ENCODE peak calls at places on chromosomes 11 and 22, in six cellular contexts. One of them, this sample, is unnamed. For H3K36me3, the result is how much of the 10 kb centered on the place peaks cover.

GRCh38 chr11:13694115-13694514 is 25.6 kb downstream of the FAR1 start:
- DNase-seq in mucosa of descending colon: no peak
- DNase-seq in neural progenitor cell: no peak
- DNase-seq in heart right ventricle: no peak
- DNase-seq in esophagus squamous epithelium: no peak
- DNase-seq in pancreas: no peak
- DNase-seq in this sample: no peak

GRCh38 chr11:12177739-12178338 is 67.4 kb downstream of the MICAL2 start:
- DNase-seq in pancreas: no peak
- DNase-seq in heart right ventricle: no peak
- DNase-seq in esophagus squamous epithelium: no peak
- DNase-seq in mucosa of descending colon: no peak
- DNase-seq in neural progenitor cell: no peak
- DNase-seq in this sample: no peak

GRCh38 chr11:65719887-65720236 is 736 bp downstream of the RNASEH2C start:
- DNase-seq in neural progenitor cell: no peak
- DNase-seq in heart right ventricle: no peak
- DNase-seq in mucosa of descending colon: no peak
- DNase-seq in esophagus squamous epithelium: no peak
- DNase-seq in pancreas: no peak
- DNase-seq in this sample: peak

GRCh38 chr11:11409916-11410315 is 56.9 kb upstream of the CSNK2A3 start:
- DNase-seq in heart right ventricle: peak
- DNase-seq in mucosa of descending colon: no peak
- DNase-seq in neural progenitor cell: no peak
- DNase-seq in pancreas: no peak
- DNase-seq in esophagus squamous epithelium: no peak
- DNase-seq in this sample: no peak

GRCh38 chr11:71302534-71302909 is 50.1 kb upstream of the SHANK2 start:
- DNase-seq in mucosa of descending colon: no peak
- DNase-seq in neural progenitor cell: no peak
- DNase-seq in heart right ventricle: no peak
- DNase-seq in pancreas: no peak
- DNase-seq in esophagus squamous epithelium: no peak
- DNase-seq in this sample: no peak

GRCh38 chr22:21779444-21779843 is 43.9 kb upstream of the YPEL1 start:
- DNase-seq in pancreas: no peak
- DNase-seq in heart right ventricle: no peak
- DNase-seq in esophagus squamous epithelium: no peak
- DNase-seq in mucosa of descending colon: no peak
- DNase-seq in neural progenitor cell: no peak
- DNase-seq in this sample: no peak

GRCh38 chr11:117829369-117829725 is 4.8 kb upstream of the FXYD2 start:
- DNase-seq in mucosa of descending colon: no peak
- DNase-seq in heart right ventricle: no peak
- DNase-seq in esophagus squamous epithelium: no peak
- DNase-seq in neural progenitor cell: no peak
- DNase-seq in pancreas: no peak
- DNase-seq in this sample: no peak

GRCh38 chr22:28883917-28884753 is 763 bp downstream of the ZNRF3 start:
- DNase-seq in esophagus squamous epithelium: no peak
- DNase-seq in mucosa of descending colon: peak
- DNase-seq in neural progenitor cell: peak
- DNase-seq in heart right ventricle: peak
- DNase-seq in pancreas: peak
- DNase-seq in this sample: peak

GRCh38 chr11:91587131-91587530 is 637.5 kb upstream of the FAT3 start:
- DNase-seq in pancreas: no peak
- DNase-seq in heart right ventricle: no peak
- DNase-seq in neural progenitor cell: no peak
- DNase-seq in esophagus squamous epithelium: no peak
- DNase-seq in mucosa of descending colon: no peak
- DNase-seq in this sample: no peak

GRCh38 chr22:33606495-33606894 is 313.8 kb downstream of the LARGE1 start:
- DNase-seq in esophagus squamous epithelium: no peak
- DNase-seq in neural progenitor cell: no peak
- DNase-seq in pancreas: no peak
- DNase-seq in mucosa of descending colon: no peak
- DNase-seq in heart right ventricle: no peak
- DNase-seq in this sample: no peak

DNA sequence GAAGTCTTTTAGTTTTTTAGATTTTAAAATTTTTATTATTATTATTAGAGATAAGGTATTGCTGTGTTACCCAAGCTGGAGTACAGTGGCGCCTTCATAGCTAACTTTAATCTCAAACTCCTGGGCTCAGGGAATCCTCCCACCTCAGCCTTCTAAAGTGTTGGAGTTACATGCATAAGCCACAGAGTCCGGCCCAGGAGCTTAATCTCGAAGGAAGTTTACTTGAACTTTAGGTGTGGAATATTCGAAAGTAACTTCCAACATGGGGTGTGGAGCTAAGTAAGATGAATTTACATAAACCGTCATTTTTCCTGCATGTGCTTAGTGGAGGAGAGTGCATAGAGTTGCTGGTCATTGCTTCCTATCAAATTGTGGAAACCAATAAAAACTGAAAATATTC is 1.4 kb downstream of the ATG13 start:
- DNase-seq in heart right ventricle: no peak
- DNase-seq in esophagus squamous epithelium: no peak
- DNase-seq in pancreas: no peak
- DNase-seq in mucosa of descending colon: no peak
- DNase-seq in neural progenitor cell: no peak
- DNase-seq in this sample: no peak
- H3K4me3 ChIP-seq in heart right ventricle: no peak
- H3K4me3 ChIP-seq in esophagus squamous epithelium: no peak
- H3K4me3 ChIP-seq in pancreas: no peak
- H3K4me3 ChIP-seq in mucosa of descending colon: no peak
- H3K4me3 ChIP-seq in neural progenitor cell: peak
- H3K4me3 ChIP-seq in this sample: peak

GRCh38 chr11:36375348-36376314 is 79.5 kb downstream of the PRR5L start:
- DNase-seq in mucosa of descending colon: no peak
- DNase-seq in heart right ventricle: no peak
- DNase-seq in pancreas: no peak
- DNase-seq in neural progenitor cell: peak
- DNase-seq in esophagus squamous epithelium: no peak
- DNase-seq in this sample: no peak

GRCh38 chr11:36377759-36378553 is 81.9 kb downstream of the PRR5L start:
- DNase-seq in esophagus squamous epithelium: no peak
- DNase-seq in pancreas: no peak
- DNase-seq in heart right ventricle: no peak
- DNase-seq in neural progenitor cell: no peak
- DNase-seq in mucosa of descending colon: no peak
- DNase-seq in this sample: no peak

GRCh38 chr11:36374726-36375125 is 78.6 kb downstream of the PRR5L start:
- DNase-seq in heart right ventricle: no peak
- DNase-seq in esophagus squamous epithelium: no peak
- DNase-seq in pancreas: no peak
- DNase-seq in neural progenitor cell: peak
- DNase-seq in mucosa of descending colon: no peak
- DNase-seq in this sample: no peak

GRCh38 chr11:36376315-36376887 is 80.3 kb downstream of the PRR5L start:
- DNase-seq in neural progenitor cell: peak
- DNase-seq in esophagus squamous epithelium: no peak
- DNase-seq in mucosa of descending colon: peak
- DNase-seq in heart right ventricle: peak
- DNase-seq in pancreas: peak
- DNase-seq in this sample: peak

DNA sequence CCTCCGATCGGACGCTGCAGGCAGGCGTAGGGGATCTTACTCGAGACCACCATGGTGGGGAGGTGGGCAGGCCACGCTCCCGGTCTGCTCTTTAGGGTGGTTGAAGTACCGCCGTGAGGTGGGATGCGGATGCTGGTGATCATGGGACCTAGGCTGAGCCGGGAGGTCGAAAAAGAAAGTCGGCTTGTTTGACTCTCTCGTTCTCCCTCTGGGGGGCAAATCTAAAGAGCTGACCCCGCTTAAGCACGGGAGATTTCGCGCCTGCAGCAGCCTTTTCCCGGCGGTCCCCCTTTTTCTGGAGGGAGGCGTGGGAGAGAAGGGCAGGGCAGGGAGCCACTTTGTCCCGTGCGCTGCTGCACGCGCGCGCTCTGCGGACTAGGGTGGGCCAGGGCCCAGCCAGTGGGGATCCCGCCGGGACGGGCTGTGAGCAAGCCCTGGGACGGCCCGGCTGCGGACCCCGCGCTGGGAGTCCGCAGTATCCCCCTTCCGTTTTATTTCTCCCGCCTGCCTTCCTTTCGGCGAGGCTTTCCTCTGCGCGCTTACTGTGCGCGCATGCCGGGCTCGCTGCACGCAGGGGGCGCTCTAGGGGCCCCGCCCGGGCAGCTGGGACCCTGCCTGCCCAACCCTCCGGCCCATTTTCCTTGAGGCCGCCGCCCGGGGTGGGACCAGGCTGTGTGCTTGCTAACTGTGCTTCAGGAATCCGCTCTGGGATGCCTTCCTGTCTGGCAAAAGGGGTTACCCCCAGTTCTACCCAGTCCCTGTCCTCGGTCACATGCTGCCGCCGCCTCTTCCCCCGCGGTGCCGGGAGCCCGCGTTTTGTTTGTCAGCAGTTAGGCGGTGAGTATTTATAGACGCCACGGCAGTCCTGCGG is 81.0 kb downstream of the PRR5L start:
- DNase-seq in pancreas: peak
- DNase-seq in neural progenitor cell: peak
- DNase-seq in heart right ventricle: peak
- DNase-seq in mucosa of descending colon: peak
- DNase-seq in esophagus squamous epithelium: no peak
- DNase-seq in this sample: peak
- TF ChIP-seq CTCF in pancreas: peak
- TF ChIP-seq CTCF in neural progenitor cell: peak
- TF ChIP-seq CTCF in heart right ventricle: peak
- TF ChIP-seq CTCF in mucosa of descending colon: peak
- TF ChIP-seq CTCF in esophagus squamous epithelium: peak
- TF ChIP-seq CTCF in this sample: peak

DNA sequence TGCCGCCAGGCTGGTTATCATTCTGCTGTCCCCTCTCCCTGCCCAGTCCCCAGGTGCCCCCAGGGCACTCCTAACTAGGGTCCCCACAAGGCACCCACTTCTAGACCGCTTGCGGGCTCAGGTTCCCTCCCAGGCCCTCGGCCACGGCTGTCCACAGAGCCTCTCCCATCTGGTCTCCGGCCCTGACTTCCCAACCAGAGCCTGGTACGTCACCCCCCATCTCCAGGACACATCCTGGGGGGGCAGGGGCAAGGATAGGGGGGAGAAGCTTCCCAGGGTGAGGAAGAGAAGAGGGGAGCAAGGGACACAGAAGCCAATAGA is 464 bp downstream of the SSTR3 start:
- DNase-seq in pancreas: no peak
- DNase-seq in mucosa of descending colon: no peak
- DNase-seq in esophagus squamous epithelium: no peak
- DNase-seq in heart right ventricle: no peak
- DNase-seq in neural progenitor cell: no peak
- DNase-seq in this sample: no peak
- H3K36me3 ChIP-seq in pancreas: under half
- H3K36me3 ChIP-seq in mucosa of descending colon: under half
- H3K36me3 ChIP-seq in esophagus squamous epithelium: under half
- H3K36me3 ChIP-seq in heart right ventricle: under half
- H3K36me3 ChIP-seq in neural progenitor cell: under half
- H3K36me3 ChIP-seq in this sample: under half

DNA sequence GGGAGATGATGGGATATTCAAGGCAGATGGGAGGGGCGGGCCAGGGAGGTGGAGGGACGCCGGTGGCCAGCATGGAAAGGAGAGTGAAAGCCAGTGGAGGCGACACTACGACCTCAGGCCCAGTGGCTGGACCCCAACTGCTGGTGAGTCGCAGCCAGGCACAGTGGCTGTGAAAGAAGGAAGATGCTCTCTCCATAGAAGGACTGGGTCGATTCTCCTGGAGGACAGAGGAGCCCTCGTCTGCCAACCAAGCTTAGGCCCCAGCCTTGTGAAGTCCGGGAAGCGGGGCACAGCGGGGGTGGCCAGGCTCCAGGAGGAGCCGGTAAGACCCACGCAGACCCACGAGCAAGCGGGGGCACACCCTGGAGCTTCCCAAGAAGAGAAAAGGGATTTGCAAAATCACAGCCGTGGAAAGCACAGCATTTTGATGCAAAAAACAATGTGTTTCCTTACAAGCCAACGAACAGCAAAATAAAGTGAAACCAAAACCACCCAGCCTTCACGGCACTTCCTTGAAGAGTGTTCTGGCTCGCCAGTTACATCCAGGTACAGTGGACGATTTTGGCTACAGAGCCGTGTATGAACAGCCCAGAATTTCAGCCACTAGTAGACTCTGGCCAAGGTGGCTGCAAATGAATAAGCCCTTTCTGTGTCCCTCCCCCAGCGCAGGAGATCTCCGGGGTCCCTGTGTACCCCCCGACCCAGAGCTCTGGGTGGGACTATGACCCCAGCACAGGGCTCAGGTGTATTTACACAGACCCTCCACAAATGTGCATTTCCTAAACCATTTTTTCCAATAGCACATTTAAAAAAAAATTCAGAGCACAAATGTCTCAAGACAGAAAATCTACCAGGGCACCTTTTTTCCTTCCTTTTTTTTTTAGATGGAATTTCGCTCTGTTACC is 96.9 kb downstream of the TRMU start:
- DNase-seq in esophagus squamous epithelium: no peak
- DNase-seq in mucosa of descending colon: peak
- DNase-seq in pancreas: no peak
- DNase-seq in heart right ventricle: no peak
- DNase-seq in neural progenitor cell: no peak
- DNase-seq in this sample: no peak
- H3K4me3 ChIP-seq in esophagus squamous epithelium: peak
- H3K4me3 ChIP-seq in mucosa of descending colon: peak
- H3K4me3 ChIP-seq in pancreas: no peak
- H3K4me3 ChIP-seq in heart right ventricle: peak
- H3K4me3 ChIP-seq in neural progenitor cell: no peak
- H3K4me3 ChIP-seq in this sample: no peak

GRCh38 chr11:17473071-17473744 is 3.4 kb downstream of the ABCC8 start:
- DNase-seq in mucosa of descending colon: no peak
- DNase-seq in esophagus squamous epithelium: no peak
- DNase-seq in pancreas: no peak
- DNase-seq in heart right ventricle: no peak
- DNase-seq in neural progenitor cell: peak
- DNase-seq in this sample: peak
- TF ChIP-seq CTCF in mucosa of descending colon: no peak
- TF ChIP-seq CTCF in esophagus squamous epithelium: no peak
- TF ChIP-seq CTCF in pancreas: no peak
- TF ChIP-seq CTCF in heart right ventricle: no peak
- TF ChIP-seq CTCF in neural progenitor cell: peak
- TF ChIP-seq CTCF in this sample: no peak

This sample was measured in hepatocyte.